ENCODE peak calls at places on chromosomes 1 and 21, in eight cellular contexts. One of them, this sample, is unnamed. For H3K4me1, the result is how much of the 10 kb centered on the place peaks cover.

GRCh38 chr1:211036701-211037494 is 97.0 kb downstream of the KCNH1 start:
- DNase-seq in HAP-1: no peak
- DNase-seq in CD8-positive, alpha-beta memory T cell: no peak
- DNase-seq in PC-9: peak
- DNase-seq in thoracic aorta: no peak
- DNase-seq in uterus: no peak
- DNase-seq in neural progenitor cell: no peak
- DNase-seq in mucosa of descending colon: no peak
- DNase-seq in this sample: no peak

GRCh38 chr1:22404486-22404885 is 47.2 kb upstream of the ZBTB40 start:
- DNase-seq in HAP-1: no peak
- DNase-seq in CD8-positive, alpha-beta memory T cell: no peak
- DNase-seq in PC-9: no peak
- DNase-seq in thoracic aorta: no peak
- DNase-seq in uterus: no peak
- DNase-seq in neural progenitor cell: no peak
- DNase-seq in mucosa of descending colon: no peak
- DNase-seq in this sample: no peak

GRCh38 chr1:117128323-117129079 is 7.0 kb upstream of the TRIM45 start:
- DNase-seq in HAP-1: peak
- DNase-seq in CD8-positive, alpha-beta memory T cell: peak
- DNase-seq in PC-9: no peak
- DNase-seq in thoracic aorta: no peak
- DNase-seq in uterus: no peak
- DNase-seq in neural progenitor cell: peak
- DNase-seq in mucosa of descending colon: no peak
- DNase-seq in this sample: peak

GRCh38 chr1:97004054-97004453 is 282.5 kb downstream of the PTBP2 start:
- DNase-seq in HAP-1: no peak
- DNase-seq in CD8-positive, alpha-beta memory T cell: no peak
- DNase-seq in PC-9: no peak
- DNase-seq in thoracic aorta: no peak
- DNase-seq in uterus: no peak
- DNase-seq in neural progenitor cell: no peak
- DNase-seq in mucosa of descending colon: no peak
- DNase-seq in this sample: no peak

GRCh38 chr1:93015590-93015989 is 54.3 kb upstream of the DIPK1A start:
- DNase-seq in HAP-1: no peak
- DNase-seq in CD8-positive, alpha-beta memory T cell: no peak
- DNase-seq in PC-9: peak
- DNase-seq in thoracic aorta: no peak
- DNase-seq in uterus: no peak
- DNase-seq in neural progenitor cell: no peak
- DNase-seq in mucosa of descending colon: no peak
- DNase-seq in this sample: no peak

GRCh38 chr1:9167638-9168037 is 38.7 kb upstream of the GPR157 start:
- DNase-seq in HAP-1: no peak
- DNase-seq in CD8-positive, alpha-beta memory T cell: no peak
- DNase-seq in PC-9: no peak
- DNase-seq in thoracic aorta: no peak
- DNase-seq in uterus: no peak
- DNase-seq in neural progenitor cell: no peak
- DNase-seq in mucosa of descending colon: no peak
- DNase-seq in this sample: no peak

GRCh38 chr1:44619261-44619900 is 54.9 kb downstream of the TMEM53 start:
- DNase-seq in HAP-1: no peak
- DNase-seq in CD8-positive, alpha-beta memory T cell: no peak
- DNase-seq in PC-9: no peak
- DNase-seq in thoracic aorta: no peak
- DNase-seq in uterus: peak
- DNase-seq in neural progenitor cell: no peak
- DNase-seq in mucosa of descending colon: no peak
- DNase-seq in this sample: no peak

GRCh38 chr1:212430416-212430815 is 2.3 kb upstream of the NENF start:
- DNase-seq in HAP-1: no peak
- DNase-seq in CD8-positive, alpha-beta memory T cell: no peak
- DNase-seq in PC-9: no peak
- DNase-seq in thoracic aorta: no peak
- DNase-seq in uterus: no peak
- DNase-seq in neural progenitor cell: no peak
- DNase-seq in mucosa of descending colon: no peak
- DNase-seq in this sample: no peak

GRCh38 chr21:41506526-41507520 is 1.1 kb downstream of the TMPRSS2 start:
- DNase-seq in HAP-1: no peak
- DNase-seq in CD8-positive, alpha-beta memory T cell: no peak
- DNase-seq in PC-9: peak
- DNase-seq in thoracic aorta: no peak
- DNase-seq in uterus: no peak
- DNase-seq in neural progenitor cell: peak
- DNase-seq in mucosa of descending colon: peak
- DNase-seq in this sample: peak

GRCh38 chr1:67434491-67434890 is 4.3 kb upstream of the SERBP1 start:
- DNase-seq in HAP-1: no peak
- DNase-seq in CD8-positive, alpha-beta memory T cell: no peak
- DNase-seq in PC-9: no peak
- DNase-seq in thoracic aorta: no peak
- DNase-seq in uterus: no peak
- DNase-seq in neural progenitor cell: no peak
- DNase-seq in mucosa of descending colon: no peak
- DNase-seq in this sample: no peak

GRCh38 chr1:64915381-64916274 is 50.7 kb downstream of the JAK1 start:
- DNase-seq in HAP-1: no peak
- DNase-seq in CD8-positive, alpha-beta memory T cell: no peak
- DNase-seq in PC-9: peak
- DNase-seq in thoracic aorta: no peak
- DNase-seq in uterus: no peak
- DNase-seq in neural progenitor cell: no peak
- DNase-seq in mucosa of descending colon: peak
- DNase-seq in this sample: peak

GRCh38 chr1:169727307-169727706 is 6.6 kb downstream of the SELE start:
- DNase-seq in HAP-1: no peak
- DNase-seq in CD8-positive, alpha-beta memory T cell: no peak
- DNase-seq in PC-9: no peak
- DNase-seq in thoracic aorta: no peak
- DNase-seq in uterus: no peak
- DNase-seq in neural progenitor cell: no peak
- DNase-seq in mucosa of descending colon: peak
- DNase-seq in this sample: no peak

GRCh38 chr21:46295996-46296752 is 10.0 kb downstream of the YBEY start:
- DNase-seq in HAP-1: no peak
- DNase-seq in CD8-positive, alpha-beta memory T cell: no peak
- DNase-seq in PC-9: no peak
- DNase-seq in thoracic aorta: peak
- DNase-seq in uterus: peak
- DNase-seq in neural progenitor cell: no peak
- DNase-seq in mucosa of descending colon: peak
- DNase-seq in this sample: peak

GRCh38 chr21:42649122-42650032 is 4.0 kb upstream of the PDE9A start:
- DNase-seq in HAP-1: no peak
- DNase-seq in CD8-positive, alpha-beta memory T cell: no peak
- DNase-seq in PC-9: no peak
- DNase-seq in thoracic aorta: no peak
- DNase-seq in uterus: no peak
- DNase-seq in neural progenitor cell: no peak
- DNase-seq in mucosa of descending colon: no peak
- DNase-seq in this sample: no peak

GRCh38 chr1:10941891-10942541 is 70.4 kb upstream of the TARDBP start:
- DNase-seq in HAP-1: peak
- DNase-seq in CD8-positive, alpha-beta memory T cell: peak
- DNase-seq in PC-9: peak
- DNase-seq in thoracic aorta: no peak
- DNase-seq in uterus: peak
- DNase-seq in neural progenitor cell: peak
- DNase-seq in mucosa of descending colon: peak
- DNase-seq in this sample: peak

GRCh38 chr1:150207278-150207971 is 28.5 kb downstream of the ANP32E start:
- DNase-seq in HAP-1: no peak
- DNase-seq in CD8-positive, alpha-beta memory T cell: no peak
- DNase-seq in PC-9: no peak
- DNase-seq in thoracic aorta: no peak
- DNase-seq in uterus: no peak
- DNase-seq in neural progenitor cell: no peak
- DNase-seq in mucosa of descending colon: no peak
- DNase-seq in this sample: no peak

GRCh38 chr1:65243492-65243891 is 65.9 kb upstream of the DNAJC6 start:
- DNase-seq in HAP-1: no peak
- DNase-seq in CD8-positive, alpha-beta memory T cell: no peak
- DNase-seq in PC-9: no peak
- DNase-seq in thoracic aorta: no peak
- DNase-seq in uterus: no peak
- DNase-seq in neural progenitor cell: no peak
- DNase-seq in mucosa of descending colon: no peak
- DNase-seq in this sample: no peak

GRCh38 chr21:45200031-45200430 is 87.7 kb downstream of the POFUT2 start:
- DNase-seq in HAP-1: no peak
- DNase-seq in CD8-positive, alpha-beta memory T cell: no peak
- DNase-seq in PC-9: no peak
- DNase-seq in thoracic aorta: no peak
- DNase-seq in uterus: no peak
- DNase-seq in neural progenitor cell: no peak
- DNase-seq in mucosa of descending colon: no peak
- DNase-seq in this sample: no peak

GRCh38 chr1:31637915-31638673 is 6.6 kb downstream of the PEF1 start:
- DNase-seq in HAP-1: no peak
- DNase-seq in CD8-positive, alpha-beta memory T cell: no peak
- DNase-seq in PC-9: no peak
- DNase-seq in thoracic aorta: no peak
- DNase-seq in uterus: no peak
- DNase-seq in neural progenitor cell: no peak
- DNase-seq in mucosa of descending colon: peak
- DNase-seq in this sample: no peak

GRCh38 chr1:47420547-47420946 is 4.5 kb downstream of the FOXE3 start:
- DNase-seq in HAP-1: no peak
- DNase-seq in CD8-positive, alpha-beta memory T cell: no peak
- DNase-seq in PC-9: no peak
- DNase-seq in thoracic aorta: no peak
- DNase-seq in uterus: no peak
- DNase-seq in neural progenitor cell: no peak
- DNase-seq in mucosa of descending colon: no peak
- DNase-seq in this sample: no peak

GRCh38 chr1:54461731-54462596 is 55.8 kb upstream of the SSBP3 start:
- DNase-seq in HAP-1: no peak
- DNase-seq in CD8-positive, alpha-beta memory T cell: no peak
- DNase-seq in PC-9: no peak
- DNase-seq in thoracic aorta: no peak
- DNase-seq in uterus: no peak
- DNase-seq in neural progenitor cell: no peak
- DNase-seq in mucosa of descending colon: peak
- DNase-seq in this sample: no peak
- H3K4me1 ChIP-seq in HAP-1: under half
- H3K4me1 ChIP-seq in CD8-positive, alpha-beta memory T cell: under half
- H3K4me1 ChIP-seq in PC-9: under half
- H3K4me1 ChIP-seq in thoracic aorta: under half
- H3K4me1 ChIP-seq in uterus: under half
- H3K4me1 ChIP-seq in neural progenitor cell: under half
- H3K4me1 ChIP-seq in mucosa of descending colon: under half
- H3K4me1 ChIP-seq in this sample: half or more

GRCh38 chr21:34340062-34340461 is 23.7 kb upstream of the KCNE2 start:
- DNase-seq in HAP-1: no peak
- DNase-seq in CD8-positive, alpha-beta memory T cell: no peak
- DNase-seq in PC-9: no peak
- DNase-seq in thoracic aorta: no peak
- DNase-seq in uterus: no peak
- DNase-seq in neural progenitor cell: no peak
- DNase-seq in mucosa of descending colon: no peak
- DNase-seq in this sample: no peak
- H3K4me1 ChIP-seq in HAP-1: under half
- H3K4me1 ChIP-seq in CD8-positive, alpha-beta memory T cell: under half
- H3K4me1 ChIP-seq in PC-9: under half
- H3K4me1 ChIP-seq in thoracic aorta: half or more
- H3K4me1 ChIP-seq in uterus: under half
- H3K4me1 ChIP-seq in neural progenitor cell: under half
- H3K4me1 ChIP-seq in mucosa of descending colon: under half
- H3K4me1 ChIP-seq in this sample: under half

DNA sequence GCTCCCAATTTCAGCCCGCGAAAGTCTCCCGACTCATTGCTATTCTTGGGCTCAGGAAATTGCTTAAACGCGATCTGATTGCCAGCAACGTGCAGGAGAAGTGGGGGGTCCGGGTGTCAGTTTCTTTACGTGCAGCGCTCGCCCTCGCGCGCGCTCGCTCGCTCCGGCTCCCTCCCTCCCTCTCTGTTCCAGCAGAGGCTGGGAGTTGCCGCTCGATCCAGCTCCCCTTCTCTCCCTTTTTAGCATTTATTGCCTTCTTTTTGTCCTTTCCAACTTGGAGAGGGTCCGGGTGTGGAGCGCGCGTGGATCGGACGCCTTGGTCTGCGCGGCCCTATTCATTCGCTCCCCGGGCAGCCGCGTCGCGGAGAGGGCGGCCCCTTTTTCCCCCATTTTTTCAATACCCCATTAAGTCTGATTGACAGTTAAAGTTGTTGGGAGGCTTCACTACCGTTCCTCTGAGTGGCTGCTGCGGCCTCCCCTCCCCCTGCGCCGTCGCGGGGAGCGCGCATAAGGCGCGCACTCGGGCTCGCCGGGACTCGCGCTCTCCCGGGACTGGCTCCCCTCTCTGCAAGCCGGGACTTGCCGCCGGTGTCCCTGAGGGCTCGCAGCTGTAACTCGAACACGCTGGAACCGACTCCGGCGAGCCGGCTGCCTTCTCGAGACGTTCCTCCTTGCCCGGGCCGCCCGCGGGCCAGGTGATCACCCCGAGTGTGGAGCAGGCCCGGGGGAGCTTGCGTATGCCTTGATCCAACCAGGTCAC is at the start of gene DHRS3:
- DNase-seq in HAP-1: peak
- DNase-seq in CD8-positive, alpha-beta memory T cell: peak
- DNase-seq in PC-9: peak
- DNase-seq in thoracic aorta: no peak
- DNase-seq in uterus: peak
- DNase-seq in neural progenitor cell: peak
- DNase-seq in mucosa of descending colon: peak
- DNase-seq in this sample: peak
- H3K4me1 ChIP-seq in HAP-1: under half
- H3K4me1 ChIP-seq in CD8-positive, alpha-beta memory T cell: under half
- H3K4me1 ChIP-seq in PC-9: under half
- H3K4me1 ChIP-seq in thoracic aorta: half or more
- H3K4me1 ChIP-seq in uterus: under half
- H3K4me1 ChIP-seq in neural progenitor cell: under half
- H3K4me1 ChIP-seq in mucosa of descending colon: under half
- H3K4me1 ChIP-seq in this sample: under half

DNA sequence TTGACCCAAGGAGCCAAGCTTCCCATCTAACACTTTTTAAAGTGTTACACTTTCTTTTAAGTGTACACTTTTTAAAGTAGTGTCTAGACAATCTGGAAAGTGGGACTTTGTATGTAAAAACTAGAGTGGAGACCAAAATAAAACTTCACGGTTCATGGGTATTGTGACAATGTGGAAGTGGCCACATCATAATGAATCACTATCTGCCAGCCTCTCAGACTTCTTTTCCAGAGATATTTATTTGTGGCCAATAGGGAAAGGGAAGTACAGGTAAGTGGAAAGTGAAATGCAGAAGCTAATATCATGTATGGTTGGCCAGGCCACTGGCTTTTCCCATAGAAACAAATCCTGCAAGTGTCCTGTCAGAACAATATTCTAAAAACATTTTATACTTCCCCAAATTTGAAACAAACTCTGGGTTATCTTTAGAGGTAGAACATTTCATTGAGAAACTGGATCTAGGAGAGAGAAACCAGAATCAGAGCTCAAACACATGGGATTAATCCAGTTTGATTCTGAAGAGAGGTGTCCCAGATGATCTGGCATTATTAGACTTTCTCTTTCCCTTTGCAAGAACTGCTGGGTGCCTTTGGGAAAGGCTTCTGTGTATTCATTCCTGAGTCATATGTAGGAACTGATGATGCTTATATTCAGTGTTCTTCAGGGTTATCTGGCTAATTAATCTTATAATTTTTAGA is 2.0 kb downstream of the TNFSF18 start:
- DNase-seq in HAP-1: no peak
- DNase-seq in CD8-positive, alpha-beta memory T cell: no peak
- DNase-seq in PC-9: no peak
- DNase-seq in thoracic aorta: no peak
- DNase-seq in uterus: no peak
- DNase-seq in neural progenitor cell: no peak
- DNase-seq in mucosa of descending colon: no peak
- DNase-seq in this sample: no peak
- H3K4me1 ChIP-seq in HAP-1: under half
- H3K4me1 ChIP-seq in CD8-positive, alpha-beta memory T cell: under half
- H3K4me1 ChIP-seq in PC-9: under half
- H3K4me1 ChIP-seq in thoracic aorta: under half
- H3K4me1 ChIP-seq in uterus: under half
- H3K4me1 ChIP-seq in neural progenitor cell: under half
- H3K4me1 ChIP-seq in mucosa of descending colon: under half
- H3K4me1 ChIP-seq in this sample: under half